ENCODE peak calls at places on chromosomes 2 and 18, in five cellular contexts. R is Peyer's patch, P is ovary, V is GM12878, B is IMR-90. Z is an unnamed sample.

GRCh38 chr18:55503167-55503820 is 84.7 kb downstream of the TCF4 start:
- DNase-seq in R (no peak), P (no peak), V (no peak), B (peak), Z (no peak)

GRCh38 chr2:71385008-71385407 is 53.4 kb downstream of the ZNF638 start:
- DNase-seq in R (no peak), B (peak), P (no peak), V (no peak), Z (no peak)

GRCh38 chr2:106582431-106583143 is 95.4 kb downstream of the CD8B2 start:
- DNase-seq in P (peak), R (peak), V (no peak), B (peak), Z (peak)

GRCh38 chr2:12141618-12142220 is 395.3 kb downstream of the LPIN1 start:
- DNase-seq in B (no peak), V (no peak), R (no peak), P (no peak), Z (no peak)

GRCh38 chr2:138373993-138374408 is 127.6 kb upstream of the SPOPL start:
- DNase-seq in V (peak), R (no peak), B (peak), P (no peak), Z (no peak)

GRCh38 chr2:160165996-160166395 is 34.1 kb downstream of the ITGB6 start:
- DNase-seq in V (no peak), B (no peak), R (no peak), P (no peak), Z (no peak)

GRCh38 chr2:17084882-17085281 is 419.2 kb upstream of the CYRIA start:
- DNase-seq in R (no peak), P (no peak), B (no peak), V (no peak), Z (no peak)

GRCh38 chr2:9820020-9820973 is 23.0 kb upstream of the TAF1B start:
- DNase-seq in B (peak), V (no peak), P (no peak), R (no peak), Z (no peak)

GRCh38 chr2:197674546-197674945 is 841 bp downstream of the RFTN2 start:
- DNase-seq in V (no peak), P (no peak), B (peak), R (no peak), Z (no peak)

GRCh38 chr18:11496561-11497172 is 112.7 kb upstream of the SLC35G4 start:
- DNase-seq in P (no peak), B (no peak), V (no peak), R (no peak), Z (no peak)

GRCh38 chr2:138602166-138602460 is 100.5 kb downstream of the SPOPL start:
- DNase-seq in P (no peak), R (no peak), V (no peak), B (no peak), Z (no peak)

GRCh38 chr2:77428946-77429345 is 93.2 kb downstream of the LRRTM4 start:
- DNase-seq in P (no peak), B (no peak), R (no peak), V (no peak), Z (no peak)

GRCh38 chr18:23228102-23229051 is 93.1 kb downstream of the CABLES1 start:
- DNase-seq in P (no peak), V (peak), B (peak), R (no peak), Z (no peak)

GRCh38 chr2:25078171-25079049 is 36.5 kb downstream of the EFR3B start:
- DNase-seq in R (no peak), B (peak), V (no peak), P (no peak), Z (peak)

GRCh38 chr2:29522951-29523669 is 398.3 kb downstream of the ALK start:
- DNase-seq in P (no peak), V (no peak), B (peak), R (no peak), Z (no peak)

GRCh38 chr2:129464036-129464435 is 515.4 kb upstream of the RAB6C start:
- DNase-seq in R (no peak), V (no peak), B (no peak), P (no peak), Z (no peak)

GRCh38 chr2:70904371-70905216 is 31.1 kb upstream of the ATP6V1B1 start:
- DNase-seq in B (no peak), R (no peak), P (no peak), V (no peak), Z (no peak)

GRCh38 chr18:7517852-7518251 is 49.3 kb upstream of the PTPRM start:
- DNase-seq in R (no peak), V (no peak), P (no peak), B (no peak), Z (no peak)

GRCh38 chr18:60872434-60872833 is 460.8 kb upstream of the CDH20 start:
- DNase-seq in R (no peak), V (no peak), P (no peak), B (no peak), Z (no peak)

GRCh38 chr2:36678856-36679255 is 17.7 kb upstream of the VIT start:
- DNase-seq in R (no peak), V (no peak), P (no peak), B (no peak), Z (no peak)

GRCh38 chr2:237092920-237093781 is 7.5 kb downstream of the COPS8 start:
- DNase-seq in B (peak), V (no peak), P (no peak), R (no peak), Z (no peak)

GRCh38 chr2:72993585-72994280 is 76.4 kb downstream of the EMX1 start:
- DNase-seq in P (no peak), V (no peak), R (no peak), B (no peak), Z (peak)

GRCh38 chr2:134783912-134784311 is 54.5 kb upstream of the ACMSD start:
- DNase-seq in V (no peak), R (no peak), B (no peak), P (no peak), Z (no peak)

GRCh38 chr2:63983986-63984605 is 35.1 kb downstream of the VPS54 start:
- DNase-seq in P (no peak), R (no peak), B (peak), V (no peak), Z (no peak)

GRCh38 chr2:75608684-75609333 is 37.8 kb upstream of the MRPL19 start:
- DNase-seq in P (peak), V (no peak), R (peak), B (peak), Z (peak)

GRCh38 chr2:231227309-231228162 is 29.1 kb downstream of the ARMC9 start:
- DNase-seq in R (no peak), P (peak), B (peak), V (peak), Z (peak)
- H3K4me3 ChIP-seq in R (no peak), P (no peak), B (no peak), V (no peak), Z (no peak)

DNA sequence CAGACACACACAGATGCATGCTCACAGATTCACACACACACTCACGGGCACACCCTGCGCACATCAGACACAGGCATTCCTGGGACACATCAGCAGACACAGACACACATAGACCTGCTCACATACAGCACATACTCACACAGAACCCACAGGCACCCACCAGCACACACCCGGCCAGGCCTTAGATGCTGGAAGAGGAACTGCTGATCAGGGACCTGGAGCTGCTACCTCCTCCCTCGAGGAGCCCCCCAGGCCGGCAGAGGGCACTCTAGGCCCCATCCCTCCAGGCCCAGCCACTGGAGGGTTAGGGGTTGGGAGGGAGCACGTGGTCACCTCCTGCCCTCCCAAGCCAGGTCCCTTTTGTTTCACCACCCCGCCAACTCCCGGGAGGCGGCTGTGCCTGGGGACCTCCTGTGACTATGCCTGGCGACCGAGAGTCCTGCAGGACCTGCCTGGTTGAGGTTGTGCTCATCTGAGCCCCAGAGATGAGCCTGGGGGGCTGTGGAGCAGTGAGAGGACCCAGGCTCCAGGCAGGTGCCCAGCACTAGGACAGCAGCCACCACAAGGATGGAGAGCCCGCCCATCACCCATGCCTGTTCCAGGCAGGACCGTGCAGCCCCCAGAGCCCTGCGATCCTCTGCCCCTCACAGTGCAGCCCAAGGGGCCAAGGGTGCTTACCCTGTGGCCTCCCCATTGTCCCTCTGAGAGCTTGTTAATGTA is 21.0 kb upstream of the PTMA start:
- DNase-seq in R (peak), P (peak), B (no peak), V (no peak), Z (no peak)
- TF ChIP-seq POLR2A in R (no peak), P (no peak), B (no peak), V (peak), Z (no peak)

GRCh38 chr18:5239447-5239846 is 42.4 kb upstream of the AKAIN1 start:
- DNase-seq in R (no peak), P (no peak), V (no peak), B (no peak), Z (no peak)
- H3K4me3 ChIP-seq in R (no peak), P (peak), V (peak), B (no peak), Z (peak)

GRCh38 chr18:12948055-12948804 is 419 bp downstream of the SEH1L start:
- DNase-seq in P (peak), B (peak), R (peak), V (peak), Z (peak)
- TF ChIP-seq POLR2A in P (peak), B (peak), R (peak), V (peak), Z (peak)

DNA sequence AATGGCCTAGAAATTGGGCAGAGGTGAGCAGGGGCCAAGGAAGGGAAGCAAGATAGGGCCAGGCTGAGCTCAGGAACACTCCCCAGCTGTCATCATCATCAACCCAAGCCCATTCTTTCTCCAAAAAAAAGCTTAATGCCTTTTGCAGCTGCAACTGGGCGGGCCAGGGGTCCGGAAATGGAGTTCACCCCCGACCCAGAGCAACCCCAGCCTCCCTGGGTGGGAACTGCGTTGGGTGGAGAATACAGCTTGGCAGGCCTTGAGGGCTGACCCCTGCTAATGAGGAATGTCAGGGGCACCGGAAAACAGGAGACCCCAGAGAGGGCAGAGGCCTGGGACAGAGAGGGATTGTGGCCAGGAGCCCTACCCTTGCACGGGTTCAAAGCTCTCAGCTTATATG is 64.8 kb downstream of the TNS1 start:
- DNase-seq in V (no peak), P (no peak), B (no peak), R (no peak), Z (no peak)
- H3K4me3 ChIP-seq in V (no peak), P (peak), B (no peak), R (no peak), Z (peak)

DNA sequence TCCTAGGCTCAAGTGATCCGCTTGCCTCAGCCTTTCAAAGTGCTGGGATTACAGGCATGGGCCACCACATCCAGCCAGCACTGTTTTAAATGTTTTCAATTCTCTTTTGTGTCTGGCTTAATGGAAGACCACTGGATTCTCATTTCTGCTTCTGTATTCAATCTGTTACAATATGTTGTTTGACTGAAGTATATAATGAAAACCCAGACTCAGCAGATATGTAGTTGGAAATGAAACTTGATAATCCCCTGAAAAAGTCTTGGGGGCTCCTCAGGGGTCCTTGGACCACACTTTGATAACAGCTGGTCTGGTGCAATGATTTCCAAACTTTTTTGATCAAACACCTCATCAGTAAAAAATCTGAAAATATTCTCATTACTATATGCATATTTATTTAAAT is 132.7 kb downstream of the ATAD2B start:
- DNase-seq in R (no peak), P (no peak), B (no peak), V (no peak), Z (no peak)
- TF ChIP-seq POLR2A in R (no peak), P (no peak), B (no peak), V (no peak), Z (no peak)

DNA sequence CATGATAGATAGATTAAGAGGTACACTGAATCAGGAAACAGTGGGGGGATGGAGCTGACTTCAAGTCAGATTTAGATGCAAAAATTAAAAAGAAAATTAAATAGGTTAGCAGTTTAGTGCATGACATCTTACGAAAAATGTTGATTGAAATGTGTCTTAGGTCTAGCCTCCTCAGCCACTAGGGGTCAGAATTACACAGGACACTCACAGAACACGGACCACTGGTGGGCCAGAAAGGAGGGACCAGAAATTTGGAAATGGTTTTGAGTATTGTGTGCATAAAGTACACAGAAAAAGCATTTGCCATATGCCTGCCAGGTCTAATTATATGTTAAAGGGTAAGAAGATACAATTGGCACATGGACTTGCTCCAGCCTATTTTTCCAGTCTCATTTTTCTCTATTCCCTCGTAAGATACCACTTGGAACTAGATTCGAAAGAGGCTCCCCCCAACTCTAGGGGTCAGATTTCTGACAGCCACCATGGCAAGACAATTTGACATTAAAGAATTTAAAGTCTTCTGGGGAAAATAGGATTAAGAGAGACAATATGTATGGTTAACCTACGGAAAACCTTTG is 550.2 kb upstream of the SETBP1 start:
- DNase-seq in P (no peak), V (no peak), R (no peak), B (peak), Z (no peak)
- H3K4me3 ChIP-seq in P (no peak), V (no peak), R (no peak), B (no peak), Z (no peak)

Z was measured in breast epithelium.